ENCODE peak calls at places on chromosomes 12 and 14, in nine cellular contexts. V is progenitor cell of endocrine pancreas; K is upper lobe of right lung; O is mammary epithelial cell; N is colonic mucosa; I is CD4-positive, alpha-beta T cell; J is spleen; M is AG09319; U is suprapubic skin. H is an unnamed sample.

GRCh38 chr12:91921555-91921954 is 224.1 kb downstream of the BTG1 start:
- DNase-seq in V (no peak), K (no peak), O (no peak), N (no peak), I (no peak), J (no peak), M (no peak), U (no peak), H (no peak)

GRCh38 chr14:91919814-91920213 is 27.7 kb downstream of the FBLN5 start:
- DNase-seq in V (no peak), K (no peak), O (no peak), N (no peak), I (no peak), J (no peak), M (peak; percentile 44), U (no peak), H (no peak)

GRCh38 chr14:31510222-31510621 is 22.4 kb upstream of the GPR33 start:
- DNase-seq in V (no peak), K (no peak), O (peak; percentile 20), N (no peak), I (no peak), J (no peak), M (no peak), U (no peak), H (no peak)

GRCh38 chr14:83316356-83316755 is 1782.7 kb upstream of the SEL1L start:
- DNase-seq in V (no peak), K (no peak), O (no peak), N (no peak), I (no peak), J (no peak), M (no peak), U (no peak), H (no peak)

GRCh38 chr14:87457727-87458126 is 535.3 kb downstream of the GALC start:
- DNase-seq in V (no peak), K (no peak), O (peak; percentile 13), N (no peak), I (no peak), J (no peak), M (no peak), U (no peak), H (no peak)

GRCh38 chr12:49877066-49877465 is 26.6 kb downstream of the FAIM2 start:
- DNase-seq in V (no peak), K (peak; percentile 32), O (no peak), N (no peak), I (no peak), J (peak; percentile 41), M (no peak), U (peak; percentile 48), H (peak; percentile 58)

GRCh38 chr12:96828169-96828789 is 78.8 kb upstream of the NEDD1 start:
- DNase-seq in V (no peak), K (no peak), O (no peak), N (no peak), I (no peak), J (no peak), M (no peak), U (no peak), H (no peak)

GRCh38 chr12:58765653-58766554 is 154.4 kb downstream of the LRIG3 start:
- DNase-seq in V (no peak), K (no peak), O (no peak), N (no peak), I (no peak), J (no peak), M (no peak), U (no peak), H (no peak)

GRCh38 chr12:44509471-44509870 is 366.6 kb downstream of the NELL2 start:
- DNase-seq in V (no peak), K (no peak), O (no peak), N (no peak), I (no peak), J (no peak), M (no peak), U (no peak), H (no peak)

GRCh38 chr12:44511289-44511688 is 364.8 kb downstream of the NELL2 start:
- DNase-seq in V (no peak), K (no peak), O (no peak), N (no peak), I (no peak), J (no peak), M (no peak), U (no peak), H (no peak)

GRCh38 chr12:44507471-44507870 is 368.6 kb downstream of the NELL2 start:
- DNase-seq in V (no peak), K (no peak), O (no peak), N (no peak), I (no peak), J (no peak), M (no peak), U (no peak), H (no peak)

GRCh38 chr12:44504799-44505198 is 371.3 kb downstream of the NELL2 start:
- DNase-seq in V (no peak), K (no peak), O (no peak), N (no peak), I (no peak), J (no peak), M (no peak), U (no peak), H (no peak)

GRCh38 chr12:44510510-44510909 is 365.6 kb downstream of the NELL2 start:
- DNase-seq in V (no peak), K (no peak), O (no peak), N (no peak), I (no peak), J (no peak), M (no peak), U (no peak), H (no peak)
- TF ChIP-seq CTCF in V (no peak), K (no peak), O (no peak), N (no peak), I (no peak), J (no peak), M (no peak), U (no peak), H (peak; percentile 53)

DNA sequence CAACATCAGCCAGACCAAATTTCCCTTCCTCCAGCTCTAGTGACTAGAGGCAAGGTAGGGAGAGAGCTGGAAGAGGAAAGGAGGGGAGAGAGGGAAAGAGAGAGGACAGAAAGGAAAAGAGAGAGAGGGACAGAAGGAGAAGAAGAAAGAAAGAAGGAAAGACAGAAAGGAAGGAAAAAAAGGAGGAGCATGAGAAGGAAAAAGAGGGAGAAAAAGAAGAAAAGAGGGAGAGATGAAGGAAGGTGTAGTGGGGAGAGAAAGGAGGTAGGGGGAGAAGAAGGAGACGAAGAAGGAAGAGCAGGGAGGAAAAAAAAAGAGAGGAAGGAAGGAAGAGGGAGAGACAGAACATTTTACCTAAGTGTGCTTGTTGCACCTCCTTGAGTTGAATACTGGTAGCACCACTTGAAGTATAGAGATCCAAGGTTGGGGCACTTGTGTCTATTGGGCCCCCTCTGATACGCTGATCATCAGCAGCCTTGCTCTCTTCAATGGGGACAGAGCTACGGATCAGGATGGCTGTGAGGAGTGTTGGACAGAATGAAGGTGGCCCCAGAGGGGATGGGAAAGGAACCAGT is 232.5 kb downstream of the SUDS3 start:
- DNase-seq in V (no peak), K (no peak), O (no peak), N (no peak), I (no peak), J (no peak), M (no peak), U (no peak), H (no peak)
- TF ChIP-seq CTCF in V (no peak), K (no peak), O (no peak), N (no peak), I (no peak), J (no peak), M (no peak), U (no peak), H (no peak)

GRCh38 chr14:99708449-99708848 is 24.4 kb downstream of the CYP46A1 start:
- DNase-seq in V (no peak), K (no peak), O (no peak), N (no peak), I (no peak), J (no peak), M (no peak), U (no peak), H (no peak)

GRCh38 chr14:99707921-99708320 is 23.8 kb downstream of the CYP46A1 start:
- DNase-seq in V (no peak), K (no peak), O (no peak), N (no peak), I (no peak), J (no peak), M (no peak), U (no peak), H (no peak)

GRCh38 chr14:99704037-99704436 is 19.9 kb downstream of the CYP46A1 start:
- DNase-seq in V (no peak), K (no peak), O (no peak), N (no peak), I (no peak), J (no peak), M (no peak), U (no peak), H (no peak)

GRCh38 chr14:99706121-99706900 is 22.2 kb downstream of the CYP46A1 start:
- DNase-seq in V (no peak), K (no peak), O (no peak), N (no peak), I (no peak), J (no peak), M (no peak), U (no peak), H (no peak)

DNA sequence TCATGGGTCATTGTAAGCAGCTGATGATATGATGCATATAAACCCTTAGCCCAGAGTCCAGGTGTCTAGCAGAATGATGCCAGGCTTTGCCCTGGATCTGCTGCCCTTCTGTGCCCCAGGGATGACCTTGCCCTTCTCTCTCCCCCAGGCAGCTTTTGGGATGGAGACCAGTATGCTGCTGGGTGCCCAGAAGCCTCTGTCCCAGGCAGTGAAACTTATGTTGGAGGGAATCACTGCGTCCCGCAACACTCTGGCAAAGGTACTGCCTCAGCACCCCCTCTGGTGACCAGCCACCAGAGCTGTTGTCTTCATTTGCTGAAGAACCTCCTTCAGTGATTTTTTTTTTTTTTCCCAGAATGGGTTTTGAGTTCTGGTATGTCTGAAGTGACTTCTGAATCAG is 23.3 kb downstream of the CYP46A1 start:
- DNase-seq in V (no peak), K (no peak), O (no peak), N (no peak), I (no peak), J (no peak), M (no peak), U (no peak), H (no peak)
- TF ChIP-seq CTCF in V (no peak), K (no peak), O (no peak), N (no peak), I (no peak), J (no peak), M (no peak), U (no peak), H (no peak)

GRCh38 chr12:121711925-121712461 is 559 bp upstream of the TMEM120B start:
- DNase-seq in V (no peak), K (no peak), O (no peak), N (peak; percentile 56), I (no peak), J (peak; percentile 80), M (no peak), U (peak; percentile 70), H (no peak)

GRCh38 chr12:121708313-121709063 is 4.1 kb upstream of the TMEM120B start:
- DNase-seq in V (no peak), K (no peak), O (no peak), N (no peak), I (no peak), J (no peak), M (no peak), U (no peak), H (no peak)

GRCh38 chr12:121705514-121705913 is 7.0 kb upstream of the TMEM120B start:
- DNase-seq in V (no peak), K (no peak), O (no peak), N (no peak), I (no peak), J (no peak), M (no peak), U (no peak), H (no peak)

GRCh38 chr12:121712462-121713256 is at the start of gene TMEM120B:
- DNase-seq in V (peak; percentile 78), K (peak; percentile 92), O (peak; percentile 58), N (peak; percentile 83), I (peak; percentile 81), J (peak; percentile 96), M (no peak), U (peak; percentile 89), H (no peak)

GRCh38 chr12:121709478-121709890 is 3.1 kb upstream of the TMEM120B start:
- DNase-seq in V (no peak), K (no peak), O (peak; percentile 76), N (no peak), I (no peak), J (no peak), M (no peak), U (no peak), H (no peak)
- TF ChIP-seq CTCF in V (peak; percentile 22), K (no peak), O (peak; percentile 18), N (no peak), I (no peak), J (no peak), M (no peak), U (no peak), H (no peak)